ENCODE peak calls at places on chromosome 2, in six cellular contexts. One of them, this sample, is unnamed.

GRCh38 chr2:41853427-41854191 is 194.2 kb upstream of the PKDCC start:
- DNase-seq in heart right ventricle: no peak
- DNase-seq in astrocyte: peak; percentile 34
- DNase-seq in ascending aorta: no peak
- DNase-seq in IMR-90: peak; percentile 65
- DNase-seq in colonic mucosa: peak; percentile 69
- DNase-seq in this sample: no peak

GRCh38 chr2:104755026-104755856 is 98.7 kb upstream of the POU3F3 start:
- DNase-seq in heart right ventricle: no peak
- DNase-seq in astrocyte: no peak
- DNase-seq in ascending aorta: no peak
- DNase-seq in IMR-90: no peak
- DNase-seq in colonic mucosa: no peak
- DNase-seq in this sample: no peak

GRCh38 chr2:81714817-81715216 is 1410.3 kb upstream of the LRRTM1 start:
- DNase-seq in heart right ventricle: no peak
- DNase-seq in astrocyte: peak; percentile 4
- DNase-seq in ascending aorta: no peak
- DNase-seq in IMR-90: peak; percentile 3
- DNase-seq in colonic mucosa: no peak
- DNase-seq in this sample: no peak

GRCh38 chr2:160388464-160389263 is 104.9 kb downstream of the RBMS1 start:
- DNase-seq in heart right ventricle: no peak
- DNase-seq in astrocyte: no peak
- DNase-seq in ascending aorta: peak; percentile 76
- DNase-seq in IMR-90: no peak
- DNase-seq in colonic mucosa: peak; percentile 43
- DNase-seq in this sample: no peak

GRCh38 chr2:13504808-13505207 is 788.1 kb downstream of the TRIB2 start:
- DNase-seq in heart right ventricle: no peak
- DNase-seq in astrocyte: no peak
- DNase-seq in ascending aorta: no peak
- DNase-seq in IMR-90: no peak
- DNase-seq in colonic mucosa: no peak
- DNase-seq in this sample: no peak

GRCh38 chr2:9294764-9295163 is 88.2 kb downstream of the ASAP2 start:
- DNase-seq in heart right ventricle: no peak
- DNase-seq in astrocyte: no peak
- DNase-seq in ascending aorta: no peak
- DNase-seq in IMR-90: no peak
- DNase-seq in colonic mucosa: no peak
- DNase-seq in this sample: no peak

GRCh38 chr2:31386648-31387047 is 27.9 kb downstream of the XDH start:
- DNase-seq in heart right ventricle: no peak
- DNase-seq in astrocyte: no peak
- DNase-seq in ascending aorta: no peak
- DNase-seq in IMR-90: no peak
- DNase-seq in colonic mucosa: no peak
- DNase-seq in this sample: no peak

GRCh38 chr2:218860950-218861381 is 1.4 kb downstream of the WNT6 start:
- DNase-seq in heart right ventricle: peak; percentile 67
- DNase-seq in astrocyte: peak; percentile 60
- DNase-seq in ascending aorta: no peak
- DNase-seq in IMR-90: peak; percentile 37
- DNase-seq in colonic mucosa: no peak
- DNase-seq in this sample: no peak

GRCh38 chr2:196750977-196751631 is 48.4 kb downstream of the GTF3C3 start:
- DNase-seq in heart right ventricle: peak; percentile 39
- DNase-seq in astrocyte: peak; percentile 40
- DNase-seq in ascending aorta: peak; percentile 72
- DNase-seq in IMR-90: peak; percentile 61
- DNase-seq in colonic mucosa: peak; percentile 67
- DNase-seq in this sample: peak; percentile 43

GRCh38 chr2:12061785-12062184 is 315.4 kb downstream of the LPIN1 start:
- DNase-seq in heart right ventricle: no peak
- DNase-seq in astrocyte: no peak
- DNase-seq in ascending aorta: no peak
- DNase-seq in IMR-90: no peak
- DNase-seq in colonic mucosa: no peak
- DNase-seq in this sample: no peak

GRCh38 chr2:70086838-70087702 is at the start of gene PCBP1:
- DNase-seq in heart right ventricle: peak; percentile 98
- DNase-seq in astrocyte: peak; percentile 88
- DNase-seq in ascending aorta: peak; percentile 96
- DNase-seq in IMR-90: peak; percentile 95
- DNase-seq in colonic mucosa: peak; percentile 96
- DNase-seq in this sample: peak; percentile 95

GRCh38 chr2:150586858-150587257 is 99.4 kb upstream of the RND3 start:
- DNase-seq in heart right ventricle: no peak
- DNase-seq in astrocyte: peak; percentile 74
- DNase-seq in ascending aorta: no peak
- DNase-seq in IMR-90: peak; percentile 71
- DNase-seq in colonic mucosa: no peak
- DNase-seq in this sample: no peak

GRCh38 chr2:42086500-42086953 is 38.7 kb downstream of the PKDCC start:
- DNase-seq in heart right ventricle: no peak
- DNase-seq in astrocyte: no peak
- DNase-seq in ascending aorta: peak; percentile 76
- DNase-seq in IMR-90: peak; percentile 70
- DNase-seq in colonic mucosa: peak; percentile 76
- DNase-seq in this sample: peak; percentile 65

GRCh38 chr2:149017116-149017985 is 21.1 kb upstream of the LYPD6B start:
- DNase-seq in heart right ventricle: peak; percentile 47
- DNase-seq in astrocyte: peak; percentile 34
- DNase-seq in ascending aorta: peak; percentile 82
- DNase-seq in IMR-90: peak; percentile 72
- DNase-seq in colonic mucosa: peak; percentile 87
- DNase-seq in this sample: peak; percentile 84

GRCh38 chr2:223474893-223475292 is 127.3 kb downstream of the SCG2 start:
- DNase-seq in heart right ventricle: no peak
- DNase-seq in astrocyte: no peak
- DNase-seq in ascending aorta: no peak
- DNase-seq in IMR-90: no peak
- DNase-seq in colonic mucosa: no peak
- DNase-seq in this sample: no peak

GRCh38 chr2:202612145-202612544 is 22.6 kb upstream of the FAM117B start:
- DNase-seq in heart right ventricle: no peak
- DNase-seq in astrocyte: no peak
- DNase-seq in ascending aorta: no peak
- DNase-seq in IMR-90: no peak
- DNase-seq in colonic mucosa: no peak
- DNase-seq in this sample: no peak

GRCh38 chr2:106961328-106961727 is 75.4 kb upstream of the ST6GAL2 start:
- DNase-seq in heart right ventricle: no peak
- DNase-seq in astrocyte: peak; percentile 45
- DNase-seq in ascending aorta: no peak
- DNase-seq in IMR-90: peak; percentile 5
- DNase-seq in colonic mucosa: no peak
- DNase-seq in this sample: no peak

GRCh38 chr2:42877936-42878335 is 85.6 kb upstream of the HAAO start:
- DNase-seq in heart right ventricle: no peak
- DNase-seq in astrocyte: no peak
- DNase-seq in ascending aorta: no peak
- DNase-seq in IMR-90: no peak
- DNase-seq in colonic mucosa: no peak
- DNase-seq in this sample: no peak

GRCh38 chr2:129255610-129256313 is 723.7 kb upstream of the RAB6C start:
- DNase-seq in heart right ventricle: no peak
- DNase-seq in astrocyte: no peak
- DNase-seq in ascending aorta: no peak
- DNase-seq in IMR-90: no peak
- DNase-seq in colonic mucosa: no peak
- DNase-seq in this sample: no peak

GRCh38 chr2:100571668-100572067 is 8.9 kb downstream of the PDCL3 start:
- DNase-seq in heart right ventricle: no peak
- DNase-seq in astrocyte: no peak
- DNase-seq in ascending aorta: no peak
- DNase-seq in IMR-90: peak; percentile 11
- DNase-seq in colonic mucosa: no peak
- DNase-seq in this sample: no peak

GRCh38 chr2:154533300-154533940 is 165.1 kb upstream of the KCNJ3 start:
- DNase-seq in heart right ventricle: no peak
- DNase-seq in astrocyte: no peak
- DNase-seq in ascending aorta: no peak
- DNase-seq in IMR-90: no peak
- DNase-seq in colonic mucosa: no peak
- DNase-seq in this sample: no peak

GRCh38 chr2:219642064-219642444 is 14.6 kb downstream of the SLC4A3 start:
- DNase-seq in heart right ventricle: no peak
- DNase-seq in astrocyte: no peak
- DNase-seq in ascending aorta: no peak
- DNase-seq in IMR-90: no peak
- DNase-seq in colonic mucosa: no peak
- DNase-seq in this sample: no peak

GRCh38 chr2:205376071-205376470 is 306.2 kb upstream of the NRP2 start:
- DNase-seq in heart right ventricle: no peak
- DNase-seq in astrocyte: no peak
- DNase-seq in ascending aorta: no peak
- DNase-seq in IMR-90: no peak
- DNase-seq in colonic mucosa: no peak
- DNase-seq in this sample: no peak

GRCh38 chr2:170505631-170506270 is 209.4 kb upstream of the SP5 start:
- DNase-seq in heart right ventricle: peak; percentile 66
- DNase-seq in astrocyte: no peak
- DNase-seq in ascending aorta: peak; percentile 73
- DNase-seq in IMR-90: no peak
- DNase-seq in colonic mucosa: peak; percentile 64
- DNase-seq in this sample: no peak

GRCh38 chr2:203720922-203721672 is 14.7 kb downstream of the CD28 start:
- DNase-seq in heart right ventricle: no peak
- DNase-seq in astrocyte: no peak
- DNase-seq in ascending aorta: no peak
- DNase-seq in IMR-90: no peak
- DNase-seq in colonic mucosa: no peak
- DNase-seq in this sample: no peak

GRCh38 chr2:19120941-19121750 is 237.3 kb downstream of the OSR1 start:
- DNase-seq in heart right ventricle: no peak
- DNase-seq in astrocyte: peak; percentile 88
- DNase-seq in ascending aorta: no peak
- DNase-seq in IMR-90: peak; percentile 87
- DNase-seq in colonic mucosa: no peak
- DNase-seq in this sample: no peak

GRCh38 chr2:43114210-43114609 is 112.2 kb downstream of the ZFP36L2 start:
- DNase-seq in heart right ventricle: no peak
- DNase-seq in astrocyte: peak; percentile 42
- DNase-seq in ascending aorta: no peak
- DNase-seq in IMR-90: peak; percentile 35
- DNase-seq in colonic mucosa: no peak
- DNase-seq in this sample: no peak

GRCh38 chr2:197191948-197192338 is 118.6 kb downstream of the ANKRD44 start:
- DNase-seq in heart right ventricle: no peak
- DNase-seq in astrocyte: no peak
- DNase-seq in ascending aorta: no peak
- DNase-seq in IMR-90: no peak
- DNase-seq in colonic mucosa: no peak
- DNase-seq in this sample: no peak

GRCh38 chr2:66364495-66364992 is 70.4 kb upstream of the MEIS1 start:
- DNase-seq in heart right ventricle: no peak
- DNase-seq in astrocyte: peak; percentile 94
- DNase-seq in ascending aorta: no peak
- DNase-seq in IMR-90: peak; percentile 53
- DNase-seq in colonic mucosa: no peak
- DNase-seq in this sample: no peak

GRCh38 chr2:8277921-8278571 is 403.8 kb upstream of the ID2 start:
- DNase-seq in heart right ventricle: no peak
- DNase-seq in astrocyte: no peak
- DNase-seq in ascending aorta: no peak
- DNase-seq in IMR-90: no peak
- DNase-seq in colonic mucosa: no peak
- DNase-seq in this sample: no peak

GRCh38 chr2:23524261-23524706 is 139.3 kb downstream of the KLHL29 start:
- DNase-seq in heart right ventricle: no peak
- DNase-seq in astrocyte: peak; percentile 54
- DNase-seq in ascending aorta: peak; percentile 92
- DNase-seq in IMR-90: peak; percentile 62
- DNase-seq in colonic mucosa: no peak
- DNase-seq in this sample: peak; percentile 16

GRCh38 chr2:105143467-105144127 is 97.9 kb upstream of the GPR45 start:
- DNase-seq in heart right ventricle: no peak
- DNase-seq in astrocyte: peak; percentile 35
- DNase-seq in ascending aorta: no peak
- DNase-seq in IMR-90: no peak
- DNase-seq in colonic mucosa: peak; percentile 29
- DNase-seq in this sample: no peak

GRCh38 chr2:128178144-128178649 is 87.2 kb downstream of the UGGT1 start:
- DNase-seq in heart right ventricle: no peak
- DNase-seq in astrocyte: no peak
- DNase-seq in ascending aorta: no peak
- DNase-seq in IMR-90: no peak
- DNase-seq in colonic mucosa: no peak
- DNase-seq in this sample: no peak

GRCh38 chr2:211077216-211077764 is 520.9 kb downstream of the CPS1 start:
- DNase-seq in heart right ventricle: no peak
- DNase-seq in astrocyte: no peak
- DNase-seq in ascending aorta: no peak
- DNase-seq in IMR-90: no peak
- DNase-seq in colonic mucosa: no peak
- DNase-seq in this sample: no peak
- H3K36me3 ChIP-seq in heart right ventricle: no peaks in the 10 kb centered on the region
- H3K36me3 ChIP-seq in astrocyte: no peaks in the 10 kb centered on the region
- H3K36me3 ChIP-seq in ascending aorta: no peaks in the 10 kb centered on the region
- H3K36me3 ChIP-seq in IMR-90: no peaks in the 10 kb centered on the region
- H3K36me3 ChIP-seq in colonic mucosa: no peaks in the 10 kb centered on the region
- H3K36me3 ChIP-seq in this sample: no peaks in the 10 kb centered on the region

GRCh38 chr2:20652673-20653575 is 2.0 kb upstream of the HS1BP3 start:
- DNase-seq in heart right ventricle: no peak
- DNase-seq in astrocyte: no peak
- DNase-seq in ascending aorta: peak; percentile 64
- DNase-seq in IMR-90: no peak
- DNase-seq in colonic mucosa: no peak
- DNase-seq in this sample: peak; percentile 47
- H3K27ac ChIP-seq in heart right ventricle: no peak overlapping the region
- H3K27ac ChIP-seq in astrocyte: no peak overlapping the region
- H3K27ac ChIP-seq in ascending aorta: peak overlapping the region; percentile 95
- H3K27ac ChIP-seq in IMR-90: no peak overlapping the region
- H3K27ac ChIP-seq in colonic mucosa: no peak overlapping the region
- H3K27ac ChIP-seq in this sample: no peak overlapping the region

GRCh38 chr2:222292113-222292737 is 6.6 kb downstream of the PAX3 start:
- DNase-seq in heart right ventricle: no peak
- DNase-seq in astrocyte: no peak
- DNase-seq in ascending aorta: no peak
- DNase-seq in IMR-90: no peak
- DNase-seq in colonic mucosa: no peak
- DNase-seq in this sample: no peak
- H3K27me3 ChIP-seq in heart right ventricle: peaks cover 99% of the 10 kb centered on the region
- H3K27me3 ChIP-seq in astrocyte: peaks cover 54% of the 10 kb centered on the region
- H3K27me3 ChIP-seq in ascending aorta: peaks cover 23% of the 10 kb centered on the region
- H3K27me3 ChIP-seq in IMR-90: peaks cover 84% of the 10 kb centered on the region
- H3K27me3 ChIP-seq in colonic mucosa: peaks cover 93% of the 10 kb centered on the region
- H3K27me3 ChIP-seq in this sample: peaks cover 8% of the 10 kb centered on the region

GRCh38 chr2:216473187-216473586 is 25.5 kb upstream of the RPL37A start:
- DNase-seq in heart right ventricle: no peak
- DNase-seq in astrocyte: no peak
- DNase-seq in ascending aorta: no peak
- DNase-seq in IMR-90: no peak
- DNase-seq in colonic mucosa: no peak
- DNase-seq in this sample: no peak
- H3K36me3 ChIP-seq in heart right ventricle: no peaks in the 10 kb centered on the region
- H3K36me3 ChIP-seq in astrocyte: peaks cover 8% of the 10 kb centered on the region
- H3K36me3 ChIP-seq in ascending aorta: peaks cover 39% of the 10 kb centered on the region
- H3K36me3 ChIP-seq in IMR-90: peaks cover 16% of the 10 kb centered on the region
- H3K36me3 ChIP-seq in colonic mucosa: no peaks in the 10 kb centered on the region
- H3K36me3 ChIP-seq in this sample: no peaks in the 10 kb centered on the region

GRCh38 chr2:237471457-237472186 is 15.4 kb upstream of the MLPH start:
- DNase-seq in heart right ventricle: no peak
- DNase-seq in astrocyte: no peak
- DNase-seq in ascending aorta: no peak
- DNase-seq in IMR-90: peak; percentile 68
- DNase-seq in colonic mucosa: no peak
- DNase-seq in this sample: peak; percentile 65
- H3K27ac ChIP-seq in heart right ventricle: no peak overlapping the region
- H3K27ac ChIP-seq in astrocyte: no peak overlapping the region
- H3K27ac ChIP-seq in ascending aorta: no peak overlapping the region
- H3K27ac ChIP-seq in IMR-90: no peak overlapping the region
- H3K27ac ChIP-seq in colonic mucosa: no peak overlapping the region
- H3K27ac ChIP-seq in this sample: no peak overlapping the region

This sample was measured in pancreas.